ENCODE peak calls at places on chromosomes 3 and 15, in eight cellular contexts. V is cardiac muscle cell, M is kidney, N is GM23248, P is AG10803, Z is MM.1S, A is lung, R is cardiac fibroblast. I is an unnamed sample.

GRCh38 chr15:58475573-58476524 is 44.1 kb downstream of the LIPC start:
- DNase-seq in P (peak), R (peak), Z (no peak), N (peak), A (no peak), V (no peak), M (no peak), I (peak)

GRCh38 chr3:7934362-7934761 is 567.3 kb upstream of the LMCD1 start:
- DNase-seq in N (no peak), P (no peak), V (no peak), R (no peak), A (no peak), Z (no peak), M (no peak), I (no peak)

GRCh38 chr15:94266000-94266399 is 34.6 kb downstream of the MCTP2 start:
- DNase-seq in P (no peak), Z (no peak), A (no peak), N (no peak), V (no peak), R (no peak), M (no peak), I (no peak)

GRCh38 chr3:73056365-73057150 is 4.9 kb upstream of the EBLN2 start:
- DNase-seq in R (peak), A (no peak), P (peak), N (peak), V (no peak), M (no peak), Z (peak), I (peak)

GRCh38 chr3:182259579-182259978 is 533.7 kb upstream of the ATP11B start:
- DNase-seq in N (peak), P (no peak), M (peak), Z (no peak), R (peak), A (no peak), V (peak), I (no peak)

GRCh38 chr3:197749315-197749600 is 425 bp upstream of the FYTTD1 start:
- DNase-seq in P (peak), V (peak), R (peak), Z (peak), N (peak), A (peak), M (no peak), I (peak)

GRCh38 chr15:38961886-38962285 is 397.3 kb upstream of the RASGRP1 start:
- DNase-seq in R (peak), N (peak), M (no peak), V (no peak), A (no peak), Z (no peak), P (peak), I (no peak)

GRCh38 chr15:80949756-80950155 is 39.9 kb downstream of the MESD start:
- DNase-seq in N (no peak), P (peak), M (no peak), Z (no peak), R (peak), V (no peak), A (no peak), I (no peak)

GRCh38 chr15:40114218-40114617 is 5.5 kb upstream of the BMF start:
- DNase-seq in V (no peak), N (no peak), R (no peak), Z (no peak), M (no peak), A (no peak), P (no peak), I (no peak)

GRCh38 chr3:145767909-145768308 is 393.1 kb downstream of the PLOD2 start:
- DNase-seq in R (peak), Z (peak), N (peak), A (no peak), P (no peak), V (no peak), M (no peak), I (no peak)

GRCh38 chr3:52202384-52203077 is 4.6 kb downstream of the ALAS1 start:
- DNase-seq in P (no peak), N (no peak), M (no peak), R (no peak), V (no peak), A (no peak), Z (no peak), I (no peak)

GRCh38 chr3:16533928-16534913 is 20.7 kb upstream of the RFTN1 start:
- DNase-seq in V (peak), A (no peak), R (no peak), N (no peak), Z (no peak), P (no peak), M (no peak), I (no peak)

GRCh38 chr3:111152506-111152905 is 80.9 kb downstream of the NECTIN3 start:
- DNase-seq in P (peak), R (no peak), N (peak), M (no peak), V (no peak), A (no peak), Z (no peak), I (no peak)

GRCh38 chr15:100114100-100114499 is 227.7 kb downstream of the ADAMTS17 start:
- DNase-seq in V (peak), A (no peak), R (peak), Z (no peak), N (peak), P (peak), M (no peak), I (no peak)

GRCh38 chr3:264394-265156 is 68.0 kb downstream of the CHL1 start:
- DNase-seq in A (no peak), R (peak), V (no peak), Z (no peak), N (peak), M (no peak), P (peak), I (no peak)

GRCh38 chr3:137012097-137012501 is 54.3 kb downstream of the IL20RB start:
- DNase-seq in V (no peak), R (peak), N (peak), Z (no peak), M (no peak), A (no peak), P (peak), I (no peak)

GRCh38 chr15:58522391-58522790 is 90.6 kb downstream of the LIPC start:
- DNase-seq in R (no peak), N (peak), V (no peak), M (no peak), Z (no peak), P (no peak), A (no peak), I (no peak)

GRCh38 chr15:83396071-83396470 is 51.1 kb upstream of the SH3GL3 start:
- DNase-seq in N (peak), V (peak), M (no peak), Z (no peak), P (no peak), R (peak), A (no peak), I (no peak)

GRCh38 chr3:196569003-196569516 is 600 bp downstream of the FBXO45 start:
- DNase-seq in P (peak), Z (peak), M (peak), R (peak), N (peak), A (peak), V (no peak), I (no peak)

GRCh38 chr15:64010719-64011118 is 35.6 kb downstream of the DAPK2 start:
- DNase-seq in V (no peak), P (peak), R (peak), N (peak), M (peak), A (peak), Z (no peak), I (peak)

GRCh38 chr3:40584625-40585189 is 59.9 kb downstream of the ZNF621 start:
- DNase-seq in P (peak), M (peak), V (peak), N (peak), A (peak), Z (peak), R (peak), I (peak)

GRCh38 chr3:144229237-144229830 is 257.7 kb downstream of the DIPK2A start:
- DNase-seq in Z (no peak), A (no peak), R (peak), V (no peak), P (no peak), M (no peak), N (no peak), I (no peak)

GRCh38 chr3:20041197-20041780 is 1.0 kb downstream of the KAT2B start:
- DNase-seq in A (peak), R (peak), P (peak), M (peak), V (peak), N (peak), Z (peak), I (peak)

GRCh38 chr3:165513715-165514711 is 317.8 kb upstream of the SLITRK3 start:
- DNase-seq in R (no peak), V (no peak), P (no peak), A (no peak), N (no peak), Z (no peak), M (no peak), I (no peak)

GRCh38 chr3:46239301-46239938 is 2.8 kb upstream of the CCR3 start:
- DNase-seq in V (no peak), R (no peak), N (no peak), P (no peak), Z (no peak), M (no peak), A (no peak), I (no peak)

GRCh38 chr3:126526668-126527005 is 2.7 kb downstream of the CHST13 start:
- DNase-seq in N (no peak), M (peak), A (no peak), R (no peak), Z (no peak), V (no peak), P (no peak), I (no peak)

GRCh38 chr3:161644871-161645636 is 148.4 kb downstream of the OTOL1 start:
- DNase-seq in A (no peak), N (no peak), V (no peak), R (no peak), M (no peak), P (no peak), Z (no peak), I (no peak)

GRCh38 chr3:3744826-3745225 is 54.4 kb upstream of the LRRN1 start:
- DNase-seq in M (no peak), V (no peak), R (no peak), N (no peak), A (no peak), P (no peak), Z (no peak), I (no peak)
- H3K4me3 ChIP-seq in M (no peak), V (no peak), R (no peak), N (no peak), A (no peak), P (no peak), Z (no peak), I (no peak)

GRCh38 chr15:44654858-44655257 is 8.6 kb downstream of the SPG11 start:
- DNase-seq in M (no peak), N (peak), V (no peak), P (peak), A (no peak), Z (no peak), R (peak), I (no peak)

GRCh38 chr15:44659041-44659440 is 4.4 kb downstream of the SPG11 start:
- DNase-seq in M (no peak), P (no peak), V (no peak), Z (no peak), R (no peak), A (no peak), N (no peak), I (no peak)

GRCh38 chr15:44657378-44657777 is 6.1 kb downstream of the SPG11 start:
- DNase-seq in N (no peak), V (no peak), M (no peak), P (no peak), R (no peak), Z (no peak), A (no peak), I (no peak)

GRCh38 chr15:44656913-44657312 is 6.5 kb downstream of the SPG11 start:
- DNase-seq in N (no peak), V (no peak), R (no peak), A (no peak), Z (no peak), M (no peak), P (no peak), I (no peak)

GRCh38 chr15:44656241-44656640 is 7.2 kb downstream of the SPG11 start:
- DNase-seq in P (no peak), R (no peak), A (no peak), V (no peak), Z (no peak), N (no peak), M (no peak), I (no peak)
- H3K4me3 ChIP-seq in P (no peak), R (no peak), A (no peak), V (no peak), Z (no peak), N (no peak), M (no peak), I (no peak)

GRCh38 chr3:152388631-152389030 is 119.9 kb downstream of the MBNL1 start:
- DNase-seq in A (no peak), N (no peak), Z (no peak), V (no peak), P (no peak), R (no peak), M (no peak), I (no peak)
- H3K4me3 ChIP-seq in A (no peak), N (no peak), Z (no peak), V (no peak), P (no peak), R (no peak), M (no peak), I (no peak)

GRCh38 chr3:56682458-56683121 is 475 bp downstream of the TASOR start:
- DNase-seq in V (peak), M (peak), R (peak), P (peak), A (peak), N (peak), Z (peak), I (peak)
- H3K4me3 ChIP-seq in V (peak), M (peak), R (peak), P (peak), A (peak), N (peak), Z (peak), I (peak)

GRCh38 chr15:85642693-85643058 is 152.0 kb downstream of the KLHL25 start:
- DNase-seq in V (peak), A (no peak), M (no peak), R (peak), N (peak), P (peak), Z (no peak), I (no peak)
- H3K4me3 ChIP-seq in V (no peak), A (no peak), M (no peak), R (no peak), N (peak), P (peak), Z (no peak), I (no peak)

GRCh38 chr15:89366656-89367393 is 32.2 kb upstream of the POLG start:
- DNase-seq in N (no peak), A (no peak), V (no peak), Z (no peak), P (no peak), R (no peak), M (no peak), I (no peak)
- H3K4me3 ChIP-seq in N (no peak), A (no peak), V (no peak), Z (no peak), P (no peak), R (no peak), M (no peak), I (peak)

GRCh38 chr3:187292631-187293513 is 1.3 kb upstream of the MASP1 start:
- DNase-seq in A (no peak), M (no peak), P (peak), V (no peak), Z (no peak), R (peak), N (peak), I (no peak)

GRCh38 chr3:187290561-187290960 is 976 bp downstream of the MASP1 start:
- DNase-seq in R (peak), N (peak), A (no peak), Z (no peak), M (no peak), P (peak), V (no peak), I (no peak)

GRCh38 chr3:187292186-187292585 is 649 bp upstream of the MASP1 start:
- DNase-seq in V (peak), M (no peak), Z (no peak), N (peak), R (no peak), P (peak), A (no peak), I (no peak)

GRCh38 chr3:187291001-187291511 is 481 bp downstream of the MASP1 start:
- DNase-seq in A (no peak), Z (no peak), N (peak), M (no peak), P (peak), V (peak), R (peak), I (no peak)

DNA sequence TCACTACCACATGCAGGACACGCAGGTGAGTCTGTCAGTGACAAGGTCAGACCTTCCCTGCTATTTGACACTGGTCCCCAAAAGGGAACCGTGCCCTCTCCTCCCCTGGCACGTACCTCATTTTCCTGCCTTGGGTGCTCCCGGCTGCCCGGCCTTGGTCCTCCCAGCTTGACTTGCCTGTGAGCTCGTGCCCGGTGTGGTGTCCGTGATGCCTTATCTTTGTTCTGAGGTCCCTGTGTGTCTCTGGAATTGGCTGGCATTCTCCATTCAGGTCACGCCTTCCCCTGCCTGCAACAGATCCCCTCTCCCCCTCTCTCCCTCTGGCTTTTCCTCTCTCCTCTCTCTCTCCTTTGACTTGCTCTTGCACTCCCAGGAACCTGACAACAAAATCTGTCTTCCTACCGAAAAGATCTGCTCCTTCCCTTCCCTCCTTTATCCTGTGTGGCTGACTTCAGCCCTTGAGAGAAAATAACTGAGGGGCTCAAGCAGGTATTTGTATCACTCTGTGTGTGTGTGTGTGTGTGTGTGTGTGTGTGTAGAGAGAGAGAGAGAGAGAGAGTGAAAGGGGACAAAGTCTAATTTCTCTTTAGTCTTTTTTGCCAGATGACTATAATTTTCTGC is at the start of gene MASP1:
- DNase-seq in N (peak), V (peak), R (peak), A (no peak), Z (no peak), M (peak), P (peak), I (no peak)
- H3K4me3 ChIP-seq in N (peak), V (peak), R (no peak), A (no peak), Z (no peak), M (peak), P (peak), I (no peak)

DNA sequence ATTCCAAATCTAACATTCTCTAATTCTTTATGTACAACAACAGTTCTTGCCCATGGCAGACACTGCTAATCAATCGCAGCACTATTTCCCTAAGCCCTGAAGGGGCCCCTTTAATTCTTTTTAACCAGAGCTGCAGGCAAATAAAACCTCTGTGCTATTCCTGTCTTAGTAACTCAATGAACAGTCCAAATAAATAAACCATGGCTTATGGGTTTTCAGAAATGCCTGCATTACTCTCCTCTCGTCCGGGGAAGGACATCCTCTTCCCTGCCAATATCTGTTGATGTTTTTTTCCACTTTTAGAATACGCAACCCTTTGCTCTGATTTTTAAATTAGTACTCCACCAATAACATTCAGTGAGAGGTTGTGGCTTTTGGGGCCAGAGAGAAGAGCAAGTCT is 35.1 kb upstream of the PRICKLE2 start:
- DNase-seq in P (no peak), R (no peak), V (no peak), A (no peak), N (no peak), Z (no peak), M (no peak), I (no peak)
- H3K4me3 ChIP-seq in P (no peak), R (no peak), V (no peak), A (no peak), N (no peak), Z (no peak), M (no peak), I (no peak)

DNA sequence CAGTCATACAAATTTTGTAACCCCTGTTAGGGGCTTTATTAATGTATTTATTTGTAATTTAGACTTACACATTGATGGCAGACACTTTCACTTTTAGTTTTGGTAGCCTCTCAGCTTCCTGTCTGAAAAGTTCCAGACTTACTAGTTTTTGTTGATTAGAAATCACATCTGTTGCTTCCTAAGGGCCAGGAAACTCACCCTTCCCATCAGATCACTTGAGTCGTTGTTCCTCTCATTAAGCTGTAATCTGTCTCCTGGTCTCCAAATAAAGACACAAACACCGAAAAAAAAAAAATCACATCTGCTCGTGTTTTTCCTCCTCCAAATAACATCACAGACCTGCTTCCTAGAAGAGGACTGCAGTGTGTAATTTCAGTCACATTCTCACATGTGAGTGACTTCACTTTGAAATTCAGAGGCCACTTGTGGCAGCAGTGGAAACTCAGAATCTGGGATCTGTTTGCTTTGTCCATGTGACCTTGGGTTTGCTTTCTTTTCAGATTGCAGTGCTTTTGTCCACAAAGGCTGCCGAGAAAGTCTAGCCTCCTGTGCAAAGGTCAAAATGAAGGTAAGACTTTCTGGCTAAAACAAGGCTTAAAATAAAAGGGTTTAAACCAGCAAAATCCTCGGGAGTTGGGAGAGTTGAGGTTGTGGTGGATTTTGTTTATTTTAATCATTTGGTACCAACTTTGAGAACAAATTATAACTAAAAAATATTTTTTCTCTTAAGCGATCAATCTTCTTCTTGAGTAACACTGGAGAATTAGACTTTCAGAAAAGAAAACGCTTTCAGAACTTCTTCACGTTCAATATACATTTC is 87.0 kb downstream of the KLHL25 start:
- DNase-seq in R (peak), N (peak), A (no peak), M (no peak), V (peak), Z (peak), P (peak), I (no peak)
- H3K4me3 ChIP-seq in R (peak), N (peak), A (no peak), M (peak), V (no peak), Z (peak), P (peak), I (peak)

DNA sequence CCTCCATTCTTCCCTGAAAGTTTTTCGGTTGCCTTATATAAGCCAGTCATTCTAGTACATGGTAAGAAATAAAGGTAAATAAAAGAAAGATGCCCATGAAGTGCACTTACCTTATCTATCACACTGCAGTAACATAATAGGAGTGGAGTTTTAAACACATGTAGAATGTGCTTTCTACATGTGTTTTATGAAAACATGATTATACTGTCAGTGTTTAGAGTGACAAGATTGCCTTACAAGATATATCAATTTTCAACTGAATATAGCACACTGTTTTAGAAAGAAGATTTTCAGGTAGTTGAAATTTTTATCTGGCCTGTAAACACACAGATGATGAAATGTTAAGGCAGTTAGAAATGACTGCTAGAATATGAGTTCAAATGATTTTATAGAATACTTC is 219.6 kb downstream of the EPHA3 start:
- DNase-seq in P (no peak), M (no peak), Z (no peak), R (no peak), N (no peak), A (no peak), V (no peak), I (no peak)
- H3K4me3 ChIP-seq in P (no peak), M (no peak), Z (no peak), R (no peak), N (no peak), A (no peak), V (no peak), I (no peak)

I was measured in Jurkat, Clone E6-1.